ENCODE peak calls at places on chromosomes 7 and 10, in five cellular contexts. One of them, this sample, is unnamed.

GRCh38 chr7:129055861-129056464 is 1.1 kb upstream of the TNPO3 start:
- DNase-seq in activated CD4-positive, CD25-positive, alpha-beta regulatory T cell treated with anti-CD3 and anti-CD28 coated beads, Interleukin-2, amount 50 U/mL, for 72 hours: no peak
- DNase-seq in WTC11: no peak
- DNase-seq in activated CD8-positive, alpha-beta memory T cell treated with anti-CD3 and anti-CD28 coated beads, Interleukin-2, amount 50 U/mL, for 48 hours: no peak
- DNase-seq in CD8-positive, alpha-beta T cell: no peak
- DNase-seq in this sample: no peak

GRCh38 chr10:119299531-119299930 is 92.2 kb downstream of the GRK5 start:
- DNase-seq in activated CD4-positive, CD25-positive, alpha-beta regulatory T cell treated with anti-CD3 and anti-CD28 coated beads, Interleukin-2, amount 50 U/mL, for 72 hours: no peak
- DNase-seq in WTC11: no peak
- DNase-seq in activated CD8-positive, alpha-beta memory T cell treated with anti-CD3 and anti-CD28 coated beads, Interleukin-2, amount 50 U/mL, for 48 hours: no peak
- DNase-seq in CD8-positive, alpha-beta T cell: no peak
- DNase-seq in this sample: no peak

GRCh38 chr7:11699666-11700065 is 132.3 kb downstream of the THSD7A start:
- DNase-seq in activated CD4-positive, CD25-positive, alpha-beta regulatory T cell treated with anti-CD3 and anti-CD28 coated beads, Interleukin-2, amount 50 U/mL, for 72 hours: no peak
- DNase-seq in WTC11: no peak
- DNase-seq in activated CD8-positive, alpha-beta memory T cell treated with anti-CD3 and anti-CD28 coated beads, Interleukin-2, amount 50 U/mL, for 48 hours: no peak
- DNase-seq in CD8-positive, alpha-beta T cell: no peak
- DNase-seq in this sample: no peak

GRCh38 chr10:43222296-43222695 is 44.6 kb downstream of the RASGEF1A start:
- DNase-seq in activated CD4-positive, CD25-positive, alpha-beta regulatory T cell treated with anti-CD3 and anti-CD28 coated beads, Interleukin-2, amount 50 U/mL, for 72 hours: no peak
- DNase-seq in WTC11: peak; percentile 5
- DNase-seq in activated CD8-positive, alpha-beta memory T cell treated with anti-CD3 and anti-CD28 coated beads, Interleukin-2, amount 50 U/mL, for 48 hours: peak; percentile 32
- DNase-seq in CD8-positive, alpha-beta T cell: no peak
- DNase-seq in this sample: no peak

GRCh38 chr10:88892223-88892967 is 12.3 kb downstream of the STAMBPL1 start:
- DNase-seq in activated CD4-positive, CD25-positive, alpha-beta regulatory T cell treated with anti-CD3 and anti-CD28 coated beads, Interleukin-2, amount 50 U/mL, for 72 hours: no peak
- DNase-seq in WTC11: no peak
- DNase-seq in activated CD8-positive, alpha-beta memory T cell treated with anti-CD3 and anti-CD28 coated beads, Interleukin-2, amount 50 U/mL, for 48 hours: no peak
- DNase-seq in CD8-positive, alpha-beta T cell: no peak
- DNase-seq in this sample: no peak

GRCh38 chr7:69635572-69636190 is 37.4 kb downstream of the AUTS2 start:
- DNase-seq in activated CD4-positive, CD25-positive, alpha-beta regulatory T cell treated with anti-CD3 and anti-CD28 coated beads, Interleukin-2, amount 50 U/mL, for 72 hours: no peak
- DNase-seq in WTC11: no peak
- DNase-seq in activated CD8-positive, alpha-beta memory T cell treated with anti-CD3 and anti-CD28 coated beads, Interleukin-2, amount 50 U/mL, for 48 hours: no peak
- DNase-seq in CD8-positive, alpha-beta T cell: no peak
- DNase-seq in this sample: no peak

GRCh38 chr10:22435650-22436049 is 90.4 kb downstream of the SPAG6 start:
- DNase-seq in activated CD4-positive, CD25-positive, alpha-beta regulatory T cell treated with anti-CD3 and anti-CD28 coated beads, Interleukin-2, amount 50 U/mL, for 72 hours: no peak
- DNase-seq in WTC11: no peak
- DNase-seq in activated CD8-positive, alpha-beta memory T cell treated with anti-CD3 and anti-CD28 coated beads, Interleukin-2, amount 50 U/mL, for 48 hours: peak; percentile 53
- DNase-seq in CD8-positive, alpha-beta T cell: no peak
- DNase-seq in this sample: no peak

GRCh38 chr10:43066481-43066880 is 10.4 kb upstream of the RET start:
- DNase-seq in activated CD4-positive, CD25-positive, alpha-beta regulatory T cell treated with anti-CD3 and anti-CD28 coated beads, Interleukin-2, amount 50 U/mL, for 72 hours: no peak
- DNase-seq in WTC11: no peak
- DNase-seq in activated CD8-positive, alpha-beta memory T cell treated with anti-CD3 and anti-CD28 coated beads, Interleukin-2, amount 50 U/mL, for 48 hours: no peak
- DNase-seq in CD8-positive, alpha-beta T cell: no peak
- DNase-seq in this sample: no peak

GRCh38 chr10:86301971-86302370 is 64.6 kb downstream of the GRID1 start:
- DNase-seq in activated CD4-positive, CD25-positive, alpha-beta regulatory T cell treated with anti-CD3 and anti-CD28 coated beads, Interleukin-2, amount 50 U/mL, for 72 hours: no peak
- DNase-seq in WTC11: no peak
- DNase-seq in activated CD8-positive, alpha-beta memory T cell treated with anti-CD3 and anti-CD28 coated beads, Interleukin-2, amount 50 U/mL, for 48 hours: no peak
- DNase-seq in CD8-positive, alpha-beta T cell: no peak
- DNase-seq in this sample: no peak

GRCh38 chr10:124092270-124093075 is 925 bp downstream of the CHST15 start:
- DNase-seq in activated CD4-positive, CD25-positive, alpha-beta regulatory T cell treated with anti-CD3 and anti-CD28 coated beads, Interleukin-2, amount 50 U/mL, for 72 hours: peak; percentile 52
- DNase-seq in WTC11: peak; percentile 62
- DNase-seq in activated CD8-positive, alpha-beta memory T cell treated with anti-CD3 and anti-CD28 coated beads, Interleukin-2, amount 50 U/mL, for 48 hours: peak; percentile 62
- DNase-seq in CD8-positive, alpha-beta T cell: no peak
- DNase-seq in this sample: peak; percentile 62

This sample was measured in substantia nigra.